ENCODE peak calls at places on chromosomes 3 and 15, in four cellular contexts. N is HepG2, M is K562, K is Panc1. L is an unnamed sample.

GRCh38 chr3:172129868-172130751 is 90.7 kb downstream of the FNDC3B start:
- DNase-seq in K (peak; percentile 99), N (peak; percentile 95), M (peak; percentile 93), L (peak; percentile 91)

GRCh38 chr3:134904333-134904771 is 109.3 kb downstream of the EPHB1 start:
- DNase-seq in M (no peak), N (no peak), K (no peak), L (no peak)

GRCh38 chr3:158109804-158110657 is at the start of gene RSRC1:
- DNase-seq in M (peak; percentile 93), K (peak; percentile 84), N (peak; percentile 81), L (peak; percentile 89)

GRCh38 chr3:45120615-45121158 is 25.5 kb downstream of the CDCP1 start:
- DNase-seq in M (no peak), N (peak; percentile 39), K (no peak), L (no peak)

GRCh38 chr3:149180057-149180573 is 41.5 kb downstream of the CP start:
- DNase-seq in N (peak; percentile 17), M (peak; percentile 88), K (peak; percentile 98), L (peak; percentile 75)

GRCh38 chr3:95212117-95212516 is 1149.3 kb downstream of the NSUN3 start:
- DNase-seq in N (no peak), M (no peak), K (no peak), L (no peak)

GRCh38 chr15:63420333-63420741 is 38.7 kb upstream of the CA12 start:
- DNase-seq in N (no peak), M (peak; percentile 71), K (no peak), L (no peak)

GRCh38 chr15:69957175-69957574 is 140.5 kb downstream of the TLE3 start:
- DNase-seq in M (peak; percentile 2), K (no peak), N (no peak), L (no peak)

GRCh38 chr15:90145259-90145658 is 43.0 kb upstream of the IDH2 start:
- DNase-seq in M (no peak), K (no peak), N (no peak), L (no peak)

GRCh38 chr15:95016511-95017219 is 785.3 kb downstream of the MCTP2 start:
- DNase-seq in N (no peak), K (no peak), M (no peak), L (no peak)

GRCh38 chr3:151592287-151592686 is 131.4 kb upstream of the IGSF10 start:
- DNase-seq in M (no peak), N (no peak), K (no peak), L (no peak)

GRCh38 chr15:66673410-66674322 is 28.4 kb upstream of the SMAD6 start:
- DNase-seq in M (peak; percentile 93), K (no peak), N (no peak), L (peak; percentile 60)
- TF ChIP-seq SIN3A in M (no peak), K (no peak), N (no peak), L (no peak)

DNA sequence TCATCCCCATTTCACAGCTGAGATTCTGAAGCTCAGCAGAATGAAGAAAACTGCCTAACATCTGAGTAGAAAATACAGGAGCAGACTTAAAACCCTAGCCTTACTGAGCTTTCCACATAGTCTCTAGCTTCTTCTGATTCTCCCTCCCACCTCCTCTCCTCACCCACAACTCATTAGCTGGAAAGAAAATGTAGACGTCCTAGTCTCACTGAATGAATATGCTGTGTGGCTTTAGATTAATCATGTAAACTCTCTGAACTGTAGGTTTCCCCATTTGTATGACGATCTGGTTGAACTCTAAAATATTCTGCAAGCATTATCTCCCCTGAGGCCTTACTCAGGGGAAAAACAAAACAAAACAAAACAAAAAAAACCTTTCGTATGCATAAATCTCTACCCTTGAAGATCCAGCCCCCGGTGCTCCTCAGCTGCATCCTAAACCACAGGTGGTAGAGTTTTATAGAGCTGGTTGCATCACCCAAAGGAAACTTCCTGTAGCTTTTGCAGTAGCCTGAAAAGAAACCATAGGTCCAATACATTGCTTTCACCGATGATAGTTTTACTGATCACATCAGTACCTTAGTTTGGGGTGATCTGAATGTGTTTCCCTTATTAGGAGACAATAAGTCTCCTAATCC is 40.6 kb downstream of the FOXB1 start:
- DNase-seq in M (no peak), K (no peak), N (no peak), L (no peak)
- TF ChIP-seq TCF7L2 in M (no peak), K (no peak), N (no peak), L (no peak)

GRCh38 chr3:12938258-12938711 is 96.9 kb upstream of the RPL32 start:
- DNase-seq in K (no peak), M (no peak), N (no peak), L (no peak)
- TF ChIP-seq SIN3A in K (no peak), M (no peak), N (no peak), L (no peak)

DNA sequence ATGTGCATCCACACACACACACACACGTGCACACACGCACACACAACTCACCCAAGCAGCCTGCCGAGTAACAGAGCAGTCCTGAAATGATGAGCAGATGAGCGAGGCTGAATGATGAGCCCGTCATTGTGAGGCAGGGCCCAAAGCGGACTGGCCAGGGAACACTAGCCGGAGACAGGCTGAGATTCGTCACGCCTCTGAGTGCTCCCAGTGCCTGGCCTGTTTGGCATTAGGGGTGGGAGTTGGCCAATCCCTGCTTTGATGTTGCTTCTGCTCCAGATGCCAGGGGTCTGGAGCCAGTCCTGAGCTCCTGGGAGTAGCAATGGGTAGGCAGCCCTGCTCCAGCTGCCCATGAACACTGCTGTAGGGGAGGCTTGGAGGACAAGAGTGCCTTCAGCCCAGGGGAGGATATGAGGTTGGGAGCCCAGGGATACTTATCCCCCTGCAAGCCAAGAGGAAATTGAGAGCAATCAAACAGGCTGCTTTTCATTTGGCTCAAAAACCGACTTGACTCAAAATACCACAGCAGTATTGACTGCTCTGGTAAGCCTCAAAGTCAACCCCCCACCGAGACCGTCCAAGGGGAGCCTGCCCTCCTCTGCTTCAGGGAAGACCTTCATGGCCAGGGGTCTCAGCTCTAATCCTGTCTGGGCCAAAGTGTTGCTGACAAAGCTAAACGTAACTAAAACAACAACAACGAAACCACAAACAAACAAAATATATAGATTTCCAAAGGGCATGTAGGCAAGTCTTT is 22.9 kb downstream of the COLQ start:
- DNase-seq in M (no peak), N (no peak), K (no peak), L (no peak)
- TF ChIP-seq TCF7L2 in M (no peak), N (no peak), K (no peak), L (no peak)

DNA sequence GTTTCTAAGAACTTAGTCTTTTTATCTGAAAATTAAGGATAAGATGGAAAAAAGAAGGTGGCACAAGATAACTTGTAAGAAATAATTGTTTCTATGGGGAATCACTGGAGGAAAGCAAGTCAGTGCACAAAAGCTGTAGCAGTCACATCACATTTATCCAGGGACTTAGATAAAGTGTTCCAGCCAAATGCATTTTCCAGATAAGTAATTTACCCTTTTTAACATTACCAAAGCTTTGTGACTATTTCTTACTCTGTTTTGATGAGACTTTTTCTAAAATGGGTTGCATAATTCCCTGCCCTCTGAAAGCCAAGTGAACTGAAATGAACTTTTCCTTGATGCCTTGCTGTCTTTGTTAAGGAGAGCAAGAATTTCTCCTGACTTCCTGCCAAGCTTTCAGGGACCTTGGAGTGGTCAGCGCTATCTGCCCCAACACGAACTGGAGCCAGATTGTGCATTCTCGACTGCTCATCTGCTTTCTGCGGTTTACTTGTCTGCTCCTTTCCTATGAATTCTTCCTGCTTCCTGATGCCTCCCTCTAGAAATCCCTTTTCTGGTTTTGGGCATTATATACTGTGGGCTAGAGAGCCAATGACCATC is 34.9 kb downstream of the EIF4E3 start:
- DNase-seq in M (no peak), N (no peak), K (no peak), L (no peak)
- TF ChIP-seq SIN3A in M (no peak), N (no peak), K (no peak), L (no peak)

GRCh38 chr15:47806008-47806407 is 88.7 kb downstream of the SEMA6D start:
- DNase-seq in K (no peak), N (no peak), M (no peak), L (no peak)
- TF ChIP-seq TCF7L2 in K (no peak), N (no peak), M (no peak), L (no peak)

GRCh38 chr3:170024581-170024980 is 13.2 kb upstream of the GPR160 start:
- DNase-seq in K (no peak), M (no peak), N (no peak), L (no peak)
- TF ChIP-seq SIN3A in K (no peak), M (no peak), N (no peak), L (no peak)

GRCh38 chr3:53255360-53255774 is 455 bp downstream of the TKT start:
- DNase-seq in M (no peak), N (no peak), K (no peak), L (no peak)
- TF ChIP-seq TCF7L2 in M (no peak), N (no peak), K (no peak), L (no peak)

GRCh38 chr3:195270350-195271115 is 426 bp downstream of the XXYLT1 start:
- DNase-seq in M (peak; percentile 81), N (peak; percentile 45), K (no peak), L (peak; percentile 26)
- TF ChIP-seq SIN3A in M (no peak), N (peak; percentile 87), K (peak; percentile 34), L (no peak)